ENCODE peak calls at places on chromosomes 6 and 20, in four cellular contexts. One of them, this sample, is unnamed.
A peak's percentile ranks its signal among the peaks of the same experiment; 100 is the strongest.

GRCh38 chr6:36442671-36443497 is at the start of the genes KCTD20 and PXT1:
- DNase-seq in cardiac muscle cell: peak; percentile 91
- DNase-seq in HCT116: peak; percentile 75
- DNase-seq in breast epithelium: peak; percentile 81
- DNase-seq in this sample: peak; percentile 93

GRCh38 chr6:54694928-54695532 is 151.5 kb upstream of the FAM83B start:
- DNase-seq in breast epithelium: no peak
- DNase-seq in cardiac muscle cell: no peak
- DNase-seq in HCT116: no peak
- DNase-seq in this sample: no peak

GRCh38 chr6:66896415-66896814 is 1189.4 kb upstream of the EYS start:
- DNase-seq in HCT116: no peak
- DNase-seq in breast epithelium: no peak
- DNase-seq in cardiac muscle cell: no peak
- DNase-seq in this sample: no peak

GRCh38 chr20:40882173-40882572 is 146.4 kb upstream of the TOP1 start:
- DNase-seq in breast epithelium: no peak
- DNase-seq in HCT116: no peak
- DNase-seq in cardiac muscle cell: no peak
- DNase-seq in this sample: no peak

GRCh38 chr6:86118271-86118670 is 475.6 kb upstream of the SYNCRIP start:
- DNase-seq in cardiac muscle cell: no peak
- DNase-seq in HCT116: no peak
- DNase-seq in breast epithelium: no peak
- DNase-seq in this sample: no peak

GRCh38 chr6:164344801-164345291 is 930.3 kb downstream of the QKI start:
- DNase-seq in HCT116: no peak
- DNase-seq in breast epithelium: no peak
- DNase-seq in cardiac muscle cell: peak; percentile 43
- DNase-seq in this sample: no peak

GRCh38 chr20:16581241-16581640 is 8.0 kb upstream of the KIF16B start:
- DNase-seq in breast epithelium: no peak
- DNase-seq in HCT116: no peak
- DNase-seq in cardiac muscle cell: no peak
- DNase-seq in this sample: no peak

GRCh38 chr6:167760979-167761793 is 65.5 kb upstream of the AFDN start:
- DNase-seq in cardiac muscle cell: peak; percentile 98
- DNase-seq in HCT116: no peak
- DNase-seq in breast epithelium: peak; percentile 67
- DNase-seq in this sample: no peak

GRCh38 chr6:17938885-17939284 is 48.5 kb downstream of the KIF13A start:
- DNase-seq in cardiac muscle cell: peak; percentile 42
- DNase-seq in HCT116: no peak
- DNase-seq in breast epithelium: no peak
- DNase-seq in this sample: no peak

GRCh38 chr6:137099689-137100398 is 55.1 kb upstream of the IL20RA start:
- DNase-seq in cardiac muscle cell: no peak
- DNase-seq in HCT116: no peak
- DNase-seq in breast epithelium: no peak
- DNase-seq in this sample: no peak

GRCh38 chr6:49504666-49505065 is 4.9 kb downstream of the GLYATL3 start:
- DNase-seq in HCT116: no peak
- DNase-seq in cardiac muscle cell: no peak
- DNase-seq in breast epithelium: no peak
- DNase-seq in this sample: no peak

GRCh38 chr20:43749734-43750294 is 23.0 kb upstream of the GTSF1L start:
- DNase-seq in HCT116: peak; percentile 29
- DNase-seq in cardiac muscle cell: peak; percentile 62
- DNase-seq in breast epithelium: peak; percentile 46
- DNase-seq in this sample: peak; percentile 89

GRCh38 chr20:50288128-50288623 is 97.5 kb downstream of the CEBPB start:
- DNase-seq in breast epithelium: no peak
- DNase-seq in cardiac muscle cell: no peak
- DNase-seq in HCT116: no peak
- DNase-seq in this sample: no peak

GRCh38 chr20:50285376-50286173 is 94.9 kb downstream of the CEBPB start:
- DNase-seq in HCT116: no peak
- DNase-seq in cardiac muscle cell: peak; percentile 81
- DNase-seq in breast epithelium: no peak
- DNase-seq in this sample: peak; percentile 84

GRCh38 chr20:50286609-50287008 is 96.0 kb downstream of the CEBPB start:
- DNase-seq in HCT116: no peak
- DNase-seq in cardiac muscle cell: peak; percentile 89
- DNase-seq in breast epithelium: peak; percentile 63
- DNase-seq in this sample: peak; percentile 81

GRCh38 chr20:50286174-50286511 is 95.5 kb downstream of the CEBPB start:
- DNase-seq in HCT116: no peak
- DNase-seq in breast epithelium: no peak
- DNase-seq in cardiac muscle cell: no peak
- DNase-seq in this sample: no peak

GRCh38 chr20:50287512-50287911 is 96.9 kb downstream of the CEBPB start:
- DNase-seq in breast epithelium: no peak
- DNase-seq in HCT116: no peak
- DNase-seq in cardiac muscle cell: no peak
- DNase-seq in this sample: no peak
- TF ChIP-seq CTCF in breast epithelium: no peak
- TF ChIP-seq CTCF in HCT116: no peak
- TF ChIP-seq CTCF in cardiac muscle cell: no peak
- TF ChIP-seq CTCF in this sample: no peak

DNA sequence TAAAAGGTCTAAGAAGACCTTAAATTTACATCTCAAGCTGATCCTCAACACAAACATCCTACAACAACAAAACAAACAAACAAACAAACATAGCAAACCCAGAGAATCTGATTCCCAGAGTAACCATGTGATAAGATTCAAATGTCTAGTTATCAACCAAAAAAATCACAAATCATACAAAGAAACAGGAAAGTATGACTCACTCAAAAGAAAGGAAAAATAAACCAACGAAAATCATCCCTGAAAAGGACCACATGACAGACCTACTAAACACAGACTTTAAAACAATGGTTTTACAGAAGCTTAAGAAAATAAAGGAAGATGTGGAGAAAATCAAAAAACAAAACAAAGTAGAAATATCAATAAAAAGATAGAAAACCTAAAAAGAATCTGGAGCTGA is 18.1 kb downstream of the VNN1 start:
- DNase-seq in breast epithelium: no peak
- DNase-seq in cardiac muscle cell: no peak
- DNase-seq in HCT116: no peak
- DNase-seq in this sample: no peak
- H3K4me3 ChIP-seq in breast epithelium: no peak overlapping the region
- H3K4me3 ChIP-seq in cardiac muscle cell: no peak overlapping the region
- H3K4me3 ChIP-seq in HCT116: no peak overlapping the region
- H3K4me3 ChIP-seq in this sample: no peak overlapping the region

GRCh38 chr20:30487947-30488926 is 769.2 kb upstream of the DEFB115 start:
- DNase-seq in cardiac muscle cell: no peak
- DNase-seq in HCT116: no peak
- DNase-seq in breast epithelium: no peak
- DNase-seq in this sample: no peak

GRCh38 chr20:30484749-30485070 is 772.8 kb upstream of the DEFB115 start:
- DNase-seq in breast epithelium: no peak
- DNase-seq in HCT116: no peak
- DNase-seq in cardiac muscle cell: no peak
- DNase-seq in this sample: no peak

GRCh38 chr20:30486103-30486478 is 771.4 kb upstream of the DEFB115 start:
- DNase-seq in breast epithelium: no peak
- DNase-seq in cardiac muscle cell: no peak
- DNase-seq in HCT116: no peak
- DNase-seq in this sample: no peak

GRCh38 chr20:30484009-30484748 is 773.3 kb upstream of the DEFB115 start:
- DNase-seq in HCT116: no peak
- DNase-seq in cardiac muscle cell: no peak
- DNase-seq in breast epithelium: no peak
- DNase-seq in this sample: no peak

GRCh38 chr20:30485331-30486102 is 771.9 kb upstream of the DEFB115 start:
- DNase-seq in cardiac muscle cell: no peak
- DNase-seq in HCT116: no peak
- DNase-seq in breast epithelium: no peak
- DNase-seq in this sample: no peak
- H3K9me3 ChIP-seq in cardiac muscle cell: no peaks in the 10 kb centered on the region
- H3K9me3 ChIP-seq in HCT116: no peaks in the 10 kb centered on the region
- H3K9me3 ChIP-seq in breast epithelium: peaks cover 29% of the 10 kb centered on the region
- H3K9me3 ChIP-seq in this sample: no peaks in the 10 kb centered on the region

GRCh38 chr20:62025394-62025793 is 40.3 kb downstream of the TAF4 start:
- DNase-seq in breast epithelium: no peak
- DNase-seq in cardiac muscle cell: no peak
- DNase-seq in HCT116: no peak
- DNase-seq in this sample: peak; percentile 45

GRCh38 chr20:62027116-62027515 is 38.6 kb downstream of the TAF4 start:
- DNase-seq in HCT116: no peak
- DNase-seq in cardiac muscle cell: no peak
- DNase-seq in breast epithelium: no peak
- DNase-seq in this sample: no peak

GRCh38 chr20:62027698-62028321 is 37.9 kb downstream of the TAF4 start:
- DNase-seq in breast epithelium: no peak
- DNase-seq in HCT116: no peak
- DNase-seq in cardiac muscle cell: no peak
- DNase-seq in this sample: no peak

GRCh38 chr20:62026564-62026856 is 39.2 kb downstream of the TAF4 start:
- DNase-seq in cardiac muscle cell: no peak
- DNase-seq in breast epithelium: no peak
- DNase-seq in HCT116: no peak
- DNase-seq in this sample: no peak

GRCh38 chr20:62025832-62026563 is 39.7 kb downstream of the TAF4 start:
- DNase-seq in cardiac muscle cell: peak; percentile 85
- DNase-seq in HCT116: no peak
- DNase-seq in breast epithelium: no peak
- DNase-seq in this sample: no peak
- TF ChIP-seq CTCF in cardiac muscle cell: peak; percentile 88
- TF ChIP-seq CTCF in HCT116: no peak
- TF ChIP-seq CTCF in breast epithelium: no peak
- TF ChIP-seq CTCF in this sample: peak; percentile 67

GRCh38 chr6:169963581-169964297 is 212.3 kb downstream of the ERMARD start:
- DNase-seq in cardiac muscle cell: no peak
- DNase-seq in HCT116: no peak
- DNase-seq in breast epithelium: peak; percentile 6
- DNase-seq in this sample: no peak

GRCh38 chr6:169960891-169961611 is 209.6 kb downstream of the ERMARD start:
- DNase-seq in breast epithelium: peak; percentile 12
- DNase-seq in cardiac muscle cell: no peak
- DNase-seq in HCT116: no peak
- DNase-seq in this sample: no peak

GRCh38 chr6:169962604-169963469 is 211.4 kb downstream of the ERMARD start:
- DNase-seq in HCT116: no peak
- DNase-seq in cardiac muscle cell: no peak
- DNase-seq in breast epithelium: peak; percentile 9
- DNase-seq in this sample: no peak

GRCh38 chr6:169960531-169960890 is 209.1 kb downstream of the ERMARD start:
- DNase-seq in cardiac muscle cell: no peak
- DNase-seq in HCT116: no peak
- DNase-seq in breast epithelium: peak; percentile 9
- DNase-seq in this sample: no peak

GRCh38 chr6:169961772-169962561 is 210.5 kb downstream of the ERMARD start:
- DNase-seq in HCT116: no peak
- DNase-seq in cardiac muscle cell: peak; percentile 26
- DNase-seq in breast epithelium: peak; percentile 16
- DNase-seq in this sample: no peak
- H3K4me3 ChIP-seq in HCT116: no peak overlapping the region
- H3K4me3 ChIP-seq in cardiac muscle cell: peak overlapping the region; percentile 30
- H3K4me3 ChIP-seq in breast epithelium: peak overlapping the region; percentile 75
- H3K4me3 ChIP-seq in this sample: no peak overlapping the region

GRCh38 chr6:41332842-41333736 is 2.3 kb upstream of the NCR2 start:
- DNase-seq in breast epithelium: no peak
- DNase-seq in HCT116: no peak
- DNase-seq in cardiac muscle cell: no peak
- DNase-seq in this sample: no peak
- H3K9me3 ChIP-seq in breast epithelium: no peaks in the 10 kb centered on the region
- H3K9me3 ChIP-seq in HCT116: no peaks in the 10 kb centered on the region
- H3K9me3 ChIP-seq in cardiac muscle cell: no peaks in the 10 kb centered on the region
- H3K9me3 ChIP-seq in this sample: no peaks in the 10 kb centered on the region

GRCh38 chr6:124660185-124660584 is 302.1 kb upstream of the RNF217 start:
- DNase-seq in cardiac muscle cell: no peak
- DNase-seq in breast epithelium: no peak
- DNase-seq in HCT116: no peak
- DNase-seq in this sample: no peak

GRCh38 chr6:124661231-124661630 is 301.0 kb upstream of the RNF217 start:
- DNase-seq in breast epithelium: no peak
- DNase-seq in HCT116: no peak
- DNase-seq in cardiac muscle cell: no peak
- DNase-seq in this sample: no peak

GRCh38 chr6:124658053-124658452 is 304.2 kb upstream of the RNF217 start:
- DNase-seq in cardiac muscle cell: no peak
- DNase-seq in HCT116: no peak
- DNase-seq in breast epithelium: no peak
- DNase-seq in this sample: no peak

GRCh38 chr6:124655856-124656255 is 306.4 kb upstream of the RNF217 start:
- DNase-seq in breast epithelium: no peak
- DNase-seq in cardiac muscle cell: no peak
- DNase-seq in HCT116: no peak
- DNase-seq in this sample: no peak

DNA sequence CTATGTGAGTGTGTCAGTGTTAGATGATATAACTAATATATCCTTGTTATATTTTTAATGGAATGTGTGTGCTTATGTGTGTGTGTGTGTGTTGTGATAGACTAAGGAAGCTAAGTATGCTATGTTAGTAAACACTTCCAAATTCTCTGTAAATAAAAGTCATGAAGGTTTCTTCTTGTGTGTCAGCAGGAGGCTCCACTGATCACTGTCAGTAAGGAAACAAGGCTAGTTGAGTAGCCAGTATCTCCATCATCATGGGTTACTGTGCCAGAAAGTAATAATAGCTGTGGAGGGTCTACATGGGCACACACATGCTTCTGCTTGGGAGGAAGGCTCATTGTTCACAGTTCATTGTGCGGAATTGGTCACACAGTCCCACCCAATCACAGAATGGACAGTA is 302.8 kb upstream of the RNF217 start:
- DNase-seq in HCT116: no peak
- DNase-seq in breast epithelium: no peak
- DNase-seq in cardiac muscle cell: no peak
- DNase-seq in this sample: no peak
- TF ChIP-seq CTCF in HCT116: no peak
- TF ChIP-seq CTCF in breast epithelium: no peak
- TF ChIP-seq CTCF in cardiac muscle cell: no peak
- TF ChIP-seq CTCF in this sample: no peak

DNA sequence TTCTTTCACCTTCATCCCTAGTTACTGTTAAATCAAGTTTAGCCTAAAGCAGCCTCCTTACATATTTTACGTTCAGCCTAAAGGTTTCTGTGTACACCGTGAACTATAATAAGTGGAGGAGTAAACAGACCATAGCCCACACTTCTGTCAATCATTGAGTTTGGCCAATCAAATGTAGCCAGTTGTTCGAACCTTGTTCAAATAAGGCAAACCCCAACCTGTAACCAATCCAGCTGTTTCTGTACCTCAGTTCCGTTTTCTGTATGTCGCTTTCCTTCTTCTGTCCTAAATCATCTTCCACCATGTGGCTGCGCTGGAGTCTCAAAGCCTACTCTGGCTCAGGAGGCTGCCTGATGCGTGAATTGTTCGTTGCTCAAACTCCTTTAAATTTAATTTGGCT is 1.8 kb upstream of the FBXO30 start:
- DNase-seq in cardiac muscle cell: no peak
- DNase-seq in breast epithelium: no peak
- DNase-seq in HCT116: no peak
- DNase-seq in this sample: no peak
- H3K4me3 ChIP-seq in cardiac muscle cell: no peak overlapping the region
- H3K4me3 ChIP-seq in breast epithelium: no peak overlapping the region
- H3K4me3 ChIP-seq in HCT116: no peak overlapping the region
- H3K4me3 ChIP-seq in this sample: no peak overlapping the region